ENCODE peak calls at places on chromosomes 4 and X, in eight cellular contexts. One of them, this sample, is unnamed.

GRCh38 chr4:27407616-27408015 is 547.0 kb downstream of the STIM2 start:
- DNase-seq in nephron progenitor cell: no peak
- DNase-seq in heart right ventricle: no peak
- DNase-seq in testis: no peak
- DNase-seq in mammary epithelial cell: no peak
- DNase-seq in foreskin fibroblast: no peak
- DNase-seq in cardiac fibroblast: no peak
- DNase-seq in right lobe of liver: no peak
- DNase-seq in this sample: no peak

GRCh38 chr4:78286281-78286680 is 229.2 kb downstream of the FRAS1 start:
- DNase-seq in nephron progenitor cell: no peak
- DNase-seq in heart right ventricle: no peak
- DNase-seq in testis: no peak
- DNase-seq in mammary epithelial cell: no peak
- DNase-seq in foreskin fibroblast: no peak
- DNase-seq in cardiac fibroblast: no peak
- DNase-seq in right lobe of liver: no peak
- DNase-seq in this sample: no peak

GRCh38 chr4:5750052-5750950 is 39.3 kb downstream of the EVC start:
- DNase-seq in nephron progenitor cell: no peak
- DNase-seq in heart right ventricle: no peak
- DNase-seq in testis: no peak
- DNase-seq in mammary epithelial cell: no peak
- DNase-seq in foreskin fibroblast: peak
- DNase-seq in cardiac fibroblast: peak
- DNase-seq in right lobe of liver: no peak
- DNase-seq in this sample: peak

GRCh38 chrX:104343408-104344129 is 88.8 kb upstream of the ESX1 start:
- DNase-seq in nephron progenitor cell: peak
- DNase-seq in heart right ventricle: peak
- DNase-seq in testis: peak
- DNase-seq in mammary epithelial cell: peak
- DNase-seq in foreskin fibroblast: peak
- DNase-seq in cardiac fibroblast: peak
- DNase-seq in right lobe of liver: no peak
- DNase-seq in this sample: peak

GRCh38 chr4:157574606-157575005 is 354.1 kb downstream of the GRIA2 start:
- DNase-seq in nephron progenitor cell: peak
- DNase-seq in heart right ventricle: no peak
- DNase-seq in testis: no peak
- DNase-seq in mammary epithelial cell: no peak
- DNase-seq in foreskin fibroblast: no peak
- DNase-seq in cardiac fibroblast: no peak
- DNase-seq in right lobe of liver: no peak
- DNase-seq in this sample: no peak

GRCh38 chr4:39616651-39617050 is 22.0 kb downstream of the SMIM14 start:
- DNase-seq in nephron progenitor cell: no peak
- DNase-seq in heart right ventricle: no peak
- DNase-seq in testis: no peak
- DNase-seq in mammary epithelial cell: no peak
- DNase-seq in foreskin fibroblast: peak
- DNase-seq in cardiac fibroblast: no peak
- DNase-seq in right lobe of liver: no peak
- DNase-seq in this sample: no peak

GRCh38 chrX:39499996-39500395 is 597.8 kb downstream of the BCOR start:
- DNase-seq in nephron progenitor cell: no peak
- DNase-seq in heart right ventricle: no peak
- DNase-seq in testis: no peak
- DNase-seq in mammary epithelial cell: no peak
- DNase-seq in foreskin fibroblast: no peak
- DNase-seq in cardiac fibroblast: peak
- DNase-seq in right lobe of liver: no peak
- DNase-seq in this sample: no peak

GRCh38 chr4:26648260-26648659 is 64.4 kb downstream of the TBC1D19 start:
- DNase-seq in nephron progenitor cell: no peak
- DNase-seq in heart right ventricle: no peak
- DNase-seq in testis: no peak
- DNase-seq in mammary epithelial cell: peak
- DNase-seq in foreskin fibroblast: no peak
- DNase-seq in cardiac fibroblast: no peak
- DNase-seq in right lobe of liver: no peak
- DNase-seq in this sample: no peak

GRCh38 chr4:13875160-13875559 is 247.6 kb upstream of the BOD1L1 start:
- DNase-seq in nephron progenitor cell: no peak
- DNase-seq in heart right ventricle: no peak
- DNase-seq in testis: no peak
- DNase-seq in mammary epithelial cell: no peak
- DNase-seq in foreskin fibroblast: no peak
- DNase-seq in cardiac fibroblast: no peak
- DNase-seq in right lobe of liver: no peak
- DNase-seq in this sample: no peak

GRCh38 chr4:138897818-138898226 is 117.8 kb upstream of the NOCT start:
- DNase-seq in nephron progenitor cell: no peak
- DNase-seq in heart right ventricle: no peak
- DNase-seq in testis: no peak
- DNase-seq in mammary epithelial cell: peak
- DNase-seq in foreskin fibroblast: peak
- DNase-seq in cardiac fibroblast: peak
- DNase-seq in right lobe of liver: no peak
- DNase-seq in this sample: peak

GRCh38 chr4:3399277-3400194 is 42.2 kb upstream of the HGFAC start:
- DNase-seq in nephron progenitor cell: no peak
- DNase-seq in heart right ventricle: peak
- DNase-seq in testis: no peak
- DNase-seq in mammary epithelial cell: peak
- DNase-seq in foreskin fibroblast: no peak
- DNase-seq in cardiac fibroblast: peak
- DNase-seq in right lobe of liver: no peak
- DNase-seq in this sample: peak

GRCh38 chrX:100944601-100945000 is 15.9 kb upstream of the XKRX start:
- DNase-seq in nephron progenitor cell: no peak
- DNase-seq in heart right ventricle: no peak
- DNase-seq in testis: no peak
- DNase-seq in mammary epithelial cell: no peak
- DNase-seq in foreskin fibroblast: peak
- DNase-seq in cardiac fibroblast: no peak
- DNase-seq in right lobe of liver: no peak
- DNase-seq in this sample: no peak

GRCh38 chr4:134548052-134548628 is 346.6 kb upstream of the PABPC4L start:
- DNase-seq in nephron progenitor cell: no peak
- DNase-seq in heart right ventricle: no peak
- DNase-seq in testis: no peak
- DNase-seq in mammary epithelial cell: no peak
- DNase-seq in foreskin fibroblast: no peak
- DNase-seq in cardiac fibroblast: no peak
- DNase-seq in right lobe of liver: no peak
- DNase-seq in this sample: no peak
- TF ChIP-seq CTCF in nephron progenitor cell: no peak
- TF ChIP-seq CTCF in heart right ventricle: no peak
- TF ChIP-seq CTCF in testis: no peak
- TF ChIP-seq CTCF in mammary epithelial cell: no peak
- TF ChIP-seq CTCF in foreskin fibroblast: no peak
- TF ChIP-seq CTCF in cardiac fibroblast: no peak
- TF ChIP-seq CTCF in right lobe of liver: no peak
- TF ChIP-seq CTCF in this sample: no peak

DNA sequence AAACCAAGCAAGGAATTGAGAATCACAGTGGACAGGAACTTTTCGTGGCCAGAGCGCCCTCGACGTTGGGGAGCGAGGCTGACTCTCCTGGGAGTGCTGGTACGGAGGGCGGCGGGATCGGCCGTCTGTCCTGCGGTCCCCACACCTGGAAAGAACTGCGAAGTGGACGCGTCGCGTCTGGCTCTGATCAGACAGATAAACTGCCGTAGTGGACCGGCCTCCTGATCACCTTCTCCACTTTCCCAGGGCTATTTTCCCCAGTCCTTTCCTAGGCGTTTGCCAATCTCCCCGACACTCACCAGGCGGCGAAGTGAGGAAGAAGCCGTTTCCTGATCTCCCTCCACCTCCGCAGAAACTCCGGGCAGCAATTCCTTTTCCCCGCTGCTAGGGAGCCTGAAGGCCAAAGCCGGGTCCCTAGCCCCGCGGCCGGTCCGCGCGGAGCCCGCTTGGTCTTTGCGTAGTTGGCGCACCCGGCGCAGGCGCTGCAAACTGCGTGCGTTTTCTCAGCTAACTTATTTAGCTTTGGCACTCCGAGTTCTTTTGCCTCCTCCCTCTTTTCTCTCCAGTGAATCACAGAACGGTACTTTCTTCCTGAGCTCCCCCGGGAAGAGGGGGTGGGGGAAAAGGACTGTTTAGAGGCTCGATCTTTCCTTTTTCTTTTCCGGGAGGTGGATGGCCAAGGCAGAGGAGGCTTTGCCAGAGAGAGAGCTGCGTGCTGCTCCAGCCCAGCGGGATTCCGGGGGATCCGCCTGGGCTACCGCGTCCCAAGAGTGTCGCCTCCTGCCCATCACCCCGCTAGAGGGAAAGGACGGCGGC is at the start of gene ARSJ:
- DNase-seq in nephron progenitor cell: peak
- DNase-seq in heart right ventricle: peak
- DNase-seq in testis: peak
- DNase-seq in mammary epithelial cell: peak
- DNase-seq in foreskin fibroblast: peak
- DNase-seq in cardiac fibroblast: peak
- DNase-seq in right lobe of liver: peak
- DNase-seq in this sample: peak
- TF ChIP-seq CTCF in nephron progenitor cell: no peak
- TF ChIP-seq CTCF in heart right ventricle: no peak
- TF ChIP-seq CTCF in testis: no peak
- TF ChIP-seq CTCF in mammary epithelial cell: no peak
- TF ChIP-seq CTCF in foreskin fibroblast: peak
- TF ChIP-seq CTCF in cardiac fibroblast: peak
- TF ChIP-seq CTCF in right lobe of liver: no peak
- TF ChIP-seq CTCF in this sample: peak

GRCh38 chrX:13223868-13224555 is 95.8 kb downstream of the ATXN3L start:
- DNase-seq in nephron progenitor cell: no peak
- DNase-seq in heart right ventricle: peak
- DNase-seq in testis: no peak
- DNase-seq in mammary epithelial cell: peak
- DNase-seq in foreskin fibroblast: peak
- DNase-seq in cardiac fibroblast: peak
- DNase-seq in right lobe of liver: no peak
- DNase-seq in this sample: peak
- TF ChIP-seq CTCF in nephron progenitor cell: no peak
- TF ChIP-seq CTCF in heart right ventricle: no peak
- TF ChIP-seq CTCF in testis: no peak
- TF ChIP-seq CTCF in mammary epithelial cell: peak
- TF ChIP-seq CTCF in foreskin fibroblast: no peak
- TF ChIP-seq CTCF in cardiac fibroblast: peak
- TF ChIP-seq CTCF in right lobe of liver: no peak
- TF ChIP-seq CTCF in this sample: no peak

DNA sequence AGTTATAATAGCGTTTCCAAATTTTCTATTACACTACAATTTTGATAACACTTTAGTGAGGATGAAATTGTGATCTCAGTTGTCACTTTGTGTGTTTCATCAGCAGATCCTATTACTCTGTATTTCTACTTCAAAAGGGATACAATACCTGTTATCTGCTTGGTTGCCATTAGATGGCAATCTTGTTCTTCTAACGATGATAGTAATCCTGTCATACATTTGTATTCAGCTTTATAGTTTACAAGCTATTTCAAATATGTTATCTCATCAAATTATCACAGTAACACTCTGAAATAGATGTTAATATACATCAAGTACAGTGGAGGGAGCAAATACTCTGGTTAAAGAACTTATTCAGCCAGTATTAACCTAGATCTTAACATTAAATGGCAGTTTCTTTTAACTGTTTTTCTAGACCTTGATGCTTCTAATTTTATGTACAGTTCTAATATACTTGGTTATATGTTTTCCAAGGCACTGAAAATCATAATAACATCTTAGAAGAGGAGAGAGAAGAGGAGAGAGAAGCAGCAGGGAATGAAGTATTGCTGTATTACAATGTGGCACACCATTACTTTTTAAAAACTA is 292.0 kb downstream of the CCSER1 start:
- DNase-seq in nephron progenitor cell: no peak
- DNase-seq in heart right ventricle: no peak
- DNase-seq in testis: no peak
- DNase-seq in mammary epithelial cell: peak
- DNase-seq in foreskin fibroblast: peak
- DNase-seq in cardiac fibroblast: peak
- DNase-seq in right lobe of liver: no peak
- DNase-seq in this sample: peak
- TF ChIP-seq CTCF in nephron progenitor cell: peak
- TF ChIP-seq CTCF in heart right ventricle: peak
- TF ChIP-seq CTCF in testis: no peak
- TF ChIP-seq CTCF in mammary epithelial cell: peak
- TF ChIP-seq CTCF in foreskin fibroblast: peak
- TF ChIP-seq CTCF in cardiac fibroblast: peak
- TF ChIP-seq CTCF in right lobe of liver: peak
- TF ChIP-seq CTCF in this sample: peak

DNA sequence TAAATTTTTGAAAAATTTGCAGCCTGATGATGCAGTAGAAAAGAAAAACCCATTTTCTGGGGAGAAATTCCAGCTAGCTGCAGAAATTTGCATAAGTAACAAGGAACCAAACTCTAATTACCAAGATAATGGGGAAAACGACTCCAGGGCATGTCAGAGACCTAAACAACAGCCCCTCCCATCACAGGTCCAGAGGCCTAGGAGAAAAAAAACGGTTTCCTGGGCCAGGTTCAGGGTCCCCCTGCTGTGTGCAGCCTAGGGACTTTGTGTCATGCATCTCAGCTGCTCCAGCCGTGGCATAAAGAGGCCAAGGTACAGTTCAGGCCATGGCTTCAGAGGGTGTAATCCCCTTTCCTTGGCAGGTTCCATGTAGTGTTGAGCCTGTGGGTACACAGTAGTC is 733.7 kb upstream of the CT83 start:
- DNase-seq in nephron progenitor cell: no peak
- DNase-seq in heart right ventricle: no peak
- DNase-seq in testis: no peak
- DNase-seq in mammary epithelial cell: no peak
- DNase-seq in foreskin fibroblast: no peak
- DNase-seq in cardiac fibroblast: no peak
- DNase-seq in right lobe of liver: no peak
- DNase-seq in this sample: no peak
- TF ChIP-seq CTCF in nephron progenitor cell: no peak
- TF ChIP-seq CTCF in heart right ventricle: no peak
- TF ChIP-seq CTCF in testis: no peak
- TF ChIP-seq CTCF in mammary epithelial cell: no peak
- TF ChIP-seq CTCF in foreskin fibroblast: no peak
- TF ChIP-seq CTCF in cardiac fibroblast: no peak
- TF ChIP-seq CTCF in right lobe of liver: no peak
- TF ChIP-seq CTCF in this sample: no peak

This sample was measured in HFFc6.